ENCODE peak calls at places on chromosomes 13 and 19, in six cellular contexts. N, C, Y, Z, E and R are unnamed samples.

GRCh38 chr19:53102701-53103140 is 501 bp downstream of the ZNF160 start:
- DNase-seq in Z (peak; percentile 61), E (peak; percentile 25), N (no peak), Y (peak; percentile 10), C (peak; percentile 10), R (no peak)

GRCh38 chr13:101639711-101640110 is 187.2 kb downstream of the ITGBL1 start:
- DNase-seq in E (no peak), Y (no peak), C (no peak), N (no peak), Z (no peak), R (no peak)

GRCh38 chr13:25213716-25214115 is 41.6 kb upstream of the AMER2 start:
- DNase-seq in C (no peak), Y (no peak), Z (no peak), N (no peak), E (no peak), R (no peak)

GRCh38 chr13:112181336-112182051 is 114.5 kb downstream of the SOX1 start:
- DNase-seq in C (no peak), E (no peak), Z (no peak), Y (no peak), N (no peak), R (no peak)

GRCh38 chr19:5364674-5365073 is 24.1 kb upstream of the PTPRS start:
- DNase-seq in N (no peak), C (no peak), E (no peak), Y (no peak), Z (no peak), R (no peak)

GRCh38 chr13:81551036-81551435 is 1210.1 kb upstream of the SPRY2 start:
- DNase-seq in E (no peak), Y (no peak), Z (no peak), N (peak; percentile 50), C (no peak), R (no peak)

GRCh38 chr19:5684694-5685430 is 4.0 kb downstream of the HSD11B1L start:
- DNase-seq in C (no peak), N (no peak), E (no peak), Y (no peak), Z (no peak), R (no peak)

GRCh38 chr19:50486823-50487515 is 10.3 kb upstream of the GARIN5A start:
- DNase-seq in E (peak; percentile 36), Y (peak; percentile 17), C (peak; percentile 45), Z (peak; percentile 63), N (no peak), R (no peak)

GRCh38 chr13:38979891-38980627 is 10.6 kb downstream of the STOML3 start:
- DNase-seq in Y (no peak), Z (no peak), N (no peak), C (no peak), E (no peak), R (no peak)

GRCh38 chr13:66937423-66937822 is 292.7 kb downstream of the PCDH9 start:
- DNase-seq in E (no peak), Z (no peak), C (no peak), Y (no peak), N (no peak), R (no peak)

GRCh38 chr13:27174766-27175455 is 3.3 kb upstream of the USP12 start:
- DNase-seq in E (no peak), N (peak; percentile 30), C (no peak), Z (no peak), Y (no peak), R (no peak)

GRCh38 chr19:7618366-7618765 is 11.0 kb downstream of the XAB2 start:
- DNase-seq in Y (no peak), Z (no peak), C (no peak), E (no peak), N (no peak), R (no peak)

GRCh38 chr19:12770922-12771321 is 4.4 kb downstream of the HOOK2 start:
- DNase-seq in N (no peak), Y (no peak), E (no peak), Z (no peak), C (no peak), R (no peak)

GRCh38 chr19:45442927-45443461 is 19.3 kb upstream of the ERCC1 start:
- DNase-seq in Z (peak; percentile 46), N (peak; percentile 77), Y (peak; percentile 44), E (no peak), C (no peak), R (no peak)

GRCh38 chr13:42355118-42355840 is 83.3 kb downstream of the AKAP11 start:
- DNase-seq in Y (peak; percentile 54), Z (peak; percentile 40), N (no peak), C (peak; percentile 38), E (peak; percentile 60), R (no peak)

GRCh38 chr19:1624458-1624857 is 19.2 kb upstream of the UQCR11 start:
- DNase-seq in Z (peak; percentile 46), C (peak; percentile 42), N (no peak), Y (peak; percentile 40), E (peak; percentile 40), R (no peak)

GRCh38 chr19:4730740-4731171 is 7.1 kb upstream of the DPP9 start:
- DNase-seq in Z (peak; percentile 73), Y (peak; percentile 32), N (no peak), E (peak; percentile 65), C (peak; percentile 55), R (no peak)

GRCh38 chr13:44050450-44051063 is 170.9 kb downstream of the LACC1 start:
- DNase-seq in N (no peak), E (no peak), C (no peak), Z (no peak), Y (no peak), R (no peak)

GRCh38 chr13:53499551-53499950 is 470.9 kb downstream of the OLFM4 start:
- DNase-seq in Z (no peak), E (no peak), N (no peak), C (no peak), Y (no peak), R (no peak)

GRCh38 chr13:26011996-26012688 is 39.7 kb downstream of the SHISA2 start:
- DNase-seq in Z (peak; percentile 32), C (peak; percentile 25), N (no peak), Y (peak; percentile 84), E (peak; percentile 59), R (peak; percentile 52)

GRCh38 chr19:42496551-42497133 is 31.6 kb downstream of the CEACAM1 start:
- DNase-seq in N (no peak), E (no peak), C (no peak), Z (no peak), Y (no peak), R (no peak)

GRCh38 chr13:77928909-77929308 is 10.3 kb upstream of the EDNRB start:
- DNase-seq in Z (no peak), Y (no peak), C (no peak), N (no peak), E (no peak), R (no peak)

GRCh38 chr19:19591133-19591825 is 27.2 kb downstream of the PBX4 start:
- DNase-seq in N (peak; percentile 12), E (peak; percentile 70), C (peak; percentile 29), Z (peak; percentile 80), Y (peak; percentile 26), R (no peak)

GRCh38 chr13:39870197-39870746 is 214.8 kb downstream of the COG6 start:
- DNase-seq in C (no peak), N (no peak), Y (no peak), E (no peak), Z (no peak), R (no peak)

GRCh38 chr19:35146746-35147466 is 3.9 kb downstream of the FXYD7 start:
- DNase-seq in C (no peak), E (no peak), N (no peak), Y (no peak), Z (no peak), R (no peak)

GRCh38 chr19:38711726-38712153 is 32.5 kb downstream of the CAPN12 start:
- DNase-seq in Y (no peak), Z (no peak), N (no peak), E (no peak), C (no peak), R (no peak)

GRCh38 chr13:28297341-28297740 is 159.0 kb downstream of the PAN3 start:
- DNase-seq in Z (no peak), Y (no peak), N (no peak), E (no peak), C (no peak), R (no peak)

GRCh38 chr13:39417643-39418042 is 185.3 kb downstream of the LHFPL6 start:
- DNase-seq in E (no peak), C (no peak), Z (no peak), N (no peak), Y (no peak), R (no peak)

GRCh38 chr19:42092350-42092749 is 16.4 kb downstream of the ZNF574 start:
- DNase-seq in Z (peak; percentile 62), E (peak; percentile 12), N (peak; percentile 11), Y (no peak), C (no peak), R (no peak)

GRCh38 chr19:45251452-45252354 is 632 bp downstream of the MARK4 start:
- DNase-seq in N (no peak), E (no peak), Y (no peak), C (no peak), Z (peak; percentile 26), R (no peak)

GRCh38 chr13:30581582-30581981 is 36.1 kb upstream of the USPL1 start:
- DNase-seq in Y (no peak), N (no peak), C (no peak), E (no peak), Z (peak; percentile 19), R (no peak)

GRCh38 chr13:100525453-100526298 is 62.9 kb downstream of the GGACT start:
- DNase-seq in N (no peak), Y (no peak), E (no peak), C (no peak), Z (no peak), R (no peak)

GRCh38 chr13:99265823-99266426 is 7.7 kb upstream of the GPR18 start:
- DNase-seq in Y (no peak), E (no peak), C (no peak), Z (no peak), N (peak; percentile 17), R (no peak)

GRCh38 chr13:97856001-97856675 is 97.3 kb upstream of the IPO5 start:
- DNase-seq in C (no peak), E (no peak), N (no peak), Y (no peak), Z (no peak), R (no peak)

GRCh38 chr13:95155093-95155492 is 146.2 kb downstream of the ABCC4 start:
- DNase-seq in Y (no peak), N (no peak), Z (no peak), C (no peak), E (no peak), R (no peak)

GRCh38 chr13:40812724-40813445 is 23.5 kb downstream of the SLC25A15 start:
- DNase-seq in Z (no peak), Y (no peak), N (no peak), C (no peak), E (no peak), R (no peak)